ENCODE peak calls at places on chromosomes 13 and 19, in nine cellular contexts. Z, B, T, Y, G, D, L, C and N are unnamed samples.

GRCh38 chr19:33486936-33487793 is 34.4 kb downstream of the PEPD start:
- DNase-seq in Z (no peak), B (no peak), T (no peak), Y (no peak), G (no peak), D (no peak), L (peak), C (peak), N (no peak)

GRCh38 chr19:42252365-42253244 is 2.3 kb downstream of the ERF start:
- DNase-seq in Z (no peak), B (peak), T (peak), Y (peak), G (peak), D (peak), L (peak), C (peak), N (no peak)

GRCh38 chr13:113407531-113408393 is 43.8 kb upstream of the GRTP1 start:
- DNase-seq in Z (no peak), B (no peak), T (no peak), Y (peak), G (peak), D (no peak), L (peak), C (peak), N (no peak)

GRCh38 chr13:107301724-107302374 is 733.9 kb upstream of the ARGLU1 start:
- DNase-seq in Z (no peak), B (no peak), T (no peak), Y (no peak), G (no peak), D (no peak), L (no peak), C (no peak), N (no peak)

GRCh38 chr19:42555317-42555716 is 27.0 kb upstream of the CEACAM1 start:
- DNase-seq in Z (no peak), B (no peak), T (no peak), Y (no peak), G (peak), D (no peak), L (no peak), C (no peak), N (no peak)

GRCh38 chr13:34993470-34993869 is 51.4 kb downstream of the NBEA start:
- DNase-seq in Z (no peak), B (no peak), T (no peak), Y (no peak), G (no peak), D (no peak), L (no peak), C (no peak), N (no peak)

GRCh38 chr19:41808663-41809566 is 12.5 kb downstream of the CEACAM3 start:
- DNase-seq in Z (no peak), B (no peak), T (no peak), Y (no peak), G (peak), D (no peak), L (peak), C (no peak), N (no peak)

GRCh38 chr13:50915562-50915961 is 6.0 kb downstream of the RNASEH2B start:
- DNase-seq in Z (no peak), B (no peak), T (no peak), Y (no peak), G (no peak), D (no peak), L (no peak), C (no peak), N (no peak)

GRCh38 chr13:105272660-105273631 is 1262.5 kb downstream of the EFNB2 start:
- DNase-seq in Z (no peak), B (no peak), T (no peak), Y (no peak), G (no peak), D (no peak), L (no peak), C (no peak), N (no peak)

GRCh38 chr13:49305824-49306425 is 58.2 kb downstream of the CDADC1 start:
- DNase-seq in Z (no peak), B (no peak), T (no peak), Y (no peak), G (no peak), D (no peak), L (peak), C (no peak), N (no peak)

GRCh38 chr13:110711778-110712070 is 1.8 kb upstream of the ING1 start:
- DNase-seq in Z (no peak), B (no peak), T (no peak), Y (no peak), G (no peak), D (no peak), L (no peak), C (no peak), N (no peak)

GRCh38 chr13:106140476-106140875 is 395.0 kb downstream of the EFNB2 start:
- DNase-seq in Z (no peak), B (no peak), T (no peak), Y (no peak), G (no peak), D (no peak), L (no peak), C (no peak), N (no peak)

GRCh38 chr19:56403764-56404704 is at the start of gene ZNF583:
- DNase-seq in Z (peak), B (peak), T (peak), Y (peak), G (peak), D (peak), L (peak), C (peak), N (peak)

GRCh38 chr13:87677334-87678234 is 6.4 kb downstream of the SLITRK5 start:
- DNase-seq in Z (no peak), B (no peak), T (peak), Y (no peak), G (no peak), D (no peak), L (no peak), C (no peak), N (peak)

GRCh38 chr13:91162180-91162579 is 185.3 kb upstream of the MIR17HG start:
- DNase-seq in Z (no peak), B (no peak), T (no peak), Y (no peak), G (no peak), D (no peak), L (no peak), C (no peak), N (no peak)

GRCh38 chr13:43196750-43197149 is 173.4 kb downstream of the DNAJC15 start:
- DNase-seq in Z (no peak), B (no peak), T (no peak), Y (no peak), G (no peak), D (no peak), L (no peak), C (no peak), N (no peak)

GRCh38 chr19:16258440-16258903 is 60.8 kb downstream of the AP1M1 start:
- DNase-seq in Z (no peak), B (no peak), T (no peak), Y (peak), G (peak), D (peak), L (peak), C (peak), N (no peak)
- TF ChIP-seq POLR2A in Z (no peak), B (no peak), T (no peak), Y (peak), G (no peak), D (no peak), L (peak), C (peak), N (no peak)

DNA sequence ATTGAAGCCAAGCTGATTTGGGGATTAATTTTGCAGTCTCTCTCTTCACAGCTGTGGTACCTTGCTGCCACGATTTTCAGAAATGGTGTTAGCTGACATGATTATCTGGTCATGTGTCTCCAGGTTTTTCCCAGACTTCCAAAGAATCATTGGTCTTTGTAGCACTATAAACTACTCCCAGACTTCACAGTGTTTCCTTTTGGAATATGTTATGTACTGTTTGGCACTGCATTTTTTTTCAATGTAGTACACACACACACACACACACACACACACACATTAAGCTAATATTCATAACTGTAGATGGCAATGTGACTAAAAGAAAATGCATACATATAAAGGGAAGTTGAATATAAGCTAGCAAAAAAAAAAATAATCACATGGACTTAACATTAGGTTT is 856.6 kb upstream of the SPRY2 start:
- DNase-seq in Z (no peak), B (no peak), T (no peak), Y (no peak), G (no peak), D (no peak), L (no peak), C (no peak), N (no peak)
- TF ChIP-seq POLR2A in Z (no peak), B (no peak), T (no peak), Y (no peak), G (no peak), D (no peak), L (no peak), C (no peak), N (no peak)

GRCh38 chr13:32314968-32315254 is 252 bp downstream of the ZAR1L start:
- DNase-seq in Z (no peak), B (peak), T (no peak), Y (no peak), G (peak), D (peak), L (peak), C (no peak), N (no peak)

GRCh38 chr13:32314271-32314967 is 744 bp downstream of the ZAR1L start:
- DNase-seq in Z (no peak), B (no peak), T (peak), Y (peak), G (peak), D (no peak), L (peak), C (peak), N (no peak)

GRCh38 chr13:32316030-32316344 is 679 bp downstream of the BRCA2 start:
- DNase-seq in Z (no peak), B (no peak), T (no peak), Y (no peak), G (no peak), D (no peak), L (no peak), C (no peak), N (no peak)

GRCh38 chr13:32316476-32316875 is 1.2 kb downstream of the BRCA2 start:
- DNase-seq in Z (no peak), B (no peak), T (no peak), Y (no peak), G (no peak), D (no peak), L (no peak), C (no peak), N (no peak)

DNA sequence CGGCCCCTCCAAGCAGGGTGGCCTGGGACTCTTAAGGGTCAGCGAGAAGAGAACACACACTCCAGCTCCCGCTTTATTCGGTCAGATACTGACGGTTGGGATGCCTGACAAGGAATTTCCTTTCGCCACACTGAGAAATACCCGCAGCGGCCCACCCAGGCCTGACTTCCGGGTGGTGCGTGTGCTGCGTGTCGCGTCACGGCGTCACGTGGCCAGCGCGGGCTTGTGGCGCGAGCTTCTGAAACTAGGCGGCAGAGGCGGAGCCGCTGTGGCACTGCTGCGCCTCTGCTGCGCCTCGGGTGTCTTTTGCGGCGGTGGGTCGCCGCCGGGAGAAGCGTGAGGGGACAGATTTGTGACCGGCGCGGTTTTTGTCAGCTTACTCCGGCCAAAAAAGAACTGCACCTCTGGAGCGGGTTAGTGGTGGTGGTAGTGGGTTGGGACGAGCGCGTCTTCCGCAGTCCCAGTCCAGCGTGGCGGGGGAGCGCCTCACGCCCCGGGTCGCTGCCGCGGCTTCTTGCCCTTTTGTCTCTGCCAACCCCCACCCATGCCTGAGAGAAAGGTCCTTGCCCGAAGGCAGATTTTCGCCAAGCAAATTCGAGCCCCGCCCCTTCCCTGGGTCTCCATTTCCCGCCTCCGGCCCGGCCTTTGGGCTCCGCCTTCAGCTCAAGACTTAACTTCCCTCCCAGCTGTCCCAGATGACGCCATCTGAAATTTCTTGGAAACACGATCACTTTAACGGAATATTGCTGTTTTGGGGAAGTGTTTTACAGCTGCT is at the start of the genes BRCA2 and ZAR1L:
- DNase-seq in Z (peak), B (peak), T (peak), Y (peak), G (peak), D (peak), L (peak), C (peak), N (peak)
- TF ChIP-seq POLR2A in Z (peak), B (peak), T (peak), Y (peak), G (no peak), D (peak), L (peak), C (peak), N (peak)

DNA sequence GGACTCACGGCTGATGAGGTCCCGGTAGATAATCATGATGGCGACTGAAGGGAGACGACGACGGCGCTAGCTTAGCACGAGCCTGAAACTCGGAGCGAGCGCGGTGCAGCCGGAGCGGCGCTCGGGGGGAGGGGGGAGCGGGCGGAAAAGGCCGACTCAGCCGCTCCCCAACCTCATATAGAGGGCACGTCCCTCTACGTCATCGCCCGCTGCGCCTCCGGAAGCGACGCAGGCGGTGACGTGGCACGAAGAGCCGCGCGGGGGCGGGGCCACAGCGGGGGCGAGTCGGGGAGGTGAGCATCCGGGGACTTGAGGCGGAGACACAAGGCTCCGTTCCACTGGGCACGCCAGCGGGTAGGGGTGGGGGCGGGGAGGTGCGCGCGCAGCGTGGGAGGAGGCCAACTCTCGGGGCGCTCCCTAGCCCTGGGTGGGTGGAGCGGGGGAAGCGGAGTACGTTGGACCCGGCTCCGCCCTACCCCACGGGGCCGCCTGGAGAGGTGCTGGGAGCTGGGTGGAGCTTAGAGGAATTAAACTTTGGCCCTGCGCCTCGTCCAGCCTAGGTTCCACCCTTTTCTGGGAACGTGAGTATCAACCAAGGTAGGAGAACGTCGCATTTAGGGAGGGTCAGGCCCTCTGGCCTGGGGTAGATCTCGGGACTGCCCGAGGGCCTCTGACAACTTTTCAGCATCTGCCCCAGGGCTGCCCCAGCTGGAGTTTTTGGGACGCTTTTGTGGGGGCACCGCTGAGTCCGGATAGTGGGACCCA is at the start of gene TPT1:
- DNase-seq in Z (peak), B (peak), T (peak), Y (peak), G (peak), D (peak), L (peak), C (peak), N (peak)
- TF ChIP-seq POLR2A in Z (peak), B (peak), T (peak), Y (peak), G (peak), D (peak), L (peak), C (peak), N (peak)

DNA sequence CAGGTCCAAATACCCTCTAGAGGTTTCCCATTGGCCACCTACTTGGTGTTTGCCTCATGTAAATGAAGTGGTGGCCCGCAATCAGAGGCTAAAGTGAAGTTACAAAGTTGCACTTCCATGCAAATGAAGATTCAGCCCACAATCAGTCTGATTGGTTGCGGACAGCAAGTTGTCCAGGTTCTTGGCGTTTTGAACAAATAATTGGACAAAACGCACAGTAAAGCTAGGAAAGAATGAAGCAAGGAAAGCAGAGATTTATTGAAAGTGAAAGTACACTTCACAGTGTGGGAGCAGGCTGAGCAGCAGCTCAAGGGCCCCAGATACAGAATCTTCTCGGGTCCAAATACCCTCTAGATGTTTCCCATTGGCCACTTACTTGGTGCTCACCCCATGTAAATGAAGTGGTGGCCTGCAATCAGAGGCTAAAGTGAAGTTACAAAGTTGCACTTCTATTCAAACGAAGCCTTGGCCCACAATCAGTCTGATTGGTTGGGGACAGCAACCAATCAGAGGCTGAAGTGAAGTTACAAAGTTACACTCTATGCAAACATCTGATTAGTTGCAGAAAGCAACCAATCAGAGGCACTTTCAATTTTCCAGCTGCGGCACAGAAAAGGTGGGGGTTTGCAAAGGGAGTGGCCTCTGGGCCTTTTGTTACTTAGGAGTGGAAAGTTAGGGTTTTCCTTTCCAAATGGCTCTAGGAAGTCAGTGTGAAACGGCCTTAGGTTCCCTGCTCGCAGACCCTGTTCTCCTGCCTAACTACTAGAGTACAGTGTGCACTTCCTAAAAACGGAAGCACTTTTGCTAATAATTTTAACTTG is 4.7 kb upstream of the TM9SF2 start:
- DNase-seq in Z (no peak), B (peak), T (peak), Y (no peak), G (peak), D (peak), L (peak), C (peak), N (peak)
- TF ChIP-seq POLR2A in Z (no peak), B (no peak), T (no peak), Y (peak), G (no peak), D (no peak), L (no peak), C (no peak), N (no peak)

GRCh38 chr19:1590641-1591397 is 1.8 kb downstream of the MBD3 start:
- DNase-seq in Z (no peak), B (peak), T (no peak), Y (no peak), G (no peak), D (no peak), L (no peak), C (no peak), N (no peak)
- TF ChIP-seq POLR2A in Z (peak), B (no peak), T (no peak), Y (no peak), G (no peak), D (no peak), L (no peak), C (no peak), N (peak)